ENCODE peak calls at places on chromosomes 3 and 15, in nine cellular contexts. One of them, this sample, is unnamed.

GRCh38 chr15:84818221-84819131 is 1.3 kb downstream of the ALPK3 start:
- DNase-seq in endothelial cell: peak; percentile 66
- DNase-seq in progenitor cell of endocrine pancreas: no peak
- DNase-seq in HL-60: no peak
- DNase-seq in AG09319: no peak
- DNase-seq in GM20000: no peak
- DNase-seq in neural progenitor cell: peak; percentile 80
- DNase-seq in bronchial epithelial cell: peak; percentile 40
- DNase-seq in cardiac muscle cell: peak; percentile 81
- DNase-seq in this sample: peak; percentile 16

GRCh38 chr15:41906608-41907007 is 12.8 kb upstream of the SPTBN5 start:
- DNase-seq in endothelial cell: no peak
- DNase-seq in progenitor cell of endocrine pancreas: no peak
- DNase-seq in HL-60: no peak
- DNase-seq in AG09319: no peak
- DNase-seq in GM20000: no peak
- DNase-seq in neural progenitor cell: no peak
- DNase-seq in bronchial epithelial cell: no peak
- DNase-seq in cardiac muscle cell: no peak
- DNase-seq in this sample: no peak

GRCh38 chr3:179750720-179751328 is 98.0 kb downstream of the USP13 start:
- DNase-seq in endothelial cell: peak; percentile 26
- DNase-seq in progenitor cell of endocrine pancreas: no peak
- DNase-seq in HL-60: peak; percentile 18
- DNase-seq in AG09319: no peak
- DNase-seq in GM20000: no peak
- DNase-seq in neural progenitor cell: peak; percentile 46
- DNase-seq in bronchial epithelial cell: peak; percentile 21
- DNase-seq in cardiac muscle cell: peak; percentile 47
- DNase-seq in this sample: no peak

GRCh38 chr3:43190682-43191081 is 84.8 kb upstream of the POMGNT2 start:
- DNase-seq in endothelial cell: no peak
- DNase-seq in progenitor cell of endocrine pancreas: no peak
- DNase-seq in HL-60: no peak
- DNase-seq in AG09319: no peak
- DNase-seq in GM20000: no peak
- DNase-seq in neural progenitor cell: no peak
- DNase-seq in bronchial epithelial cell: peak; percentile 16
- DNase-seq in cardiac muscle cell: no peak
- DNase-seq in this sample: no peak

GRCh38 chr3:100331660-100332059 is 2.9 kb upstream of the NIT2 start:
- DNase-seq in endothelial cell: no peak
- DNase-seq in progenitor cell of endocrine pancreas: no peak
- DNase-seq in HL-60: no peak
- DNase-seq in AG09319: no peak
- DNase-seq in GM20000: no peak
- DNase-seq in neural progenitor cell: no peak
- DNase-seq in bronchial epithelial cell: no peak
- DNase-seq in cardiac muscle cell: no peak
- DNase-seq in this sample: no peak

GRCh38 chr3:33035596-33035995 is 61.4 kb downstream of the GLB1 start:
- DNase-seq in endothelial cell: no peak
- DNase-seq in progenitor cell of endocrine pancreas: no peak
- DNase-seq in HL-60: no peak
- DNase-seq in AG09319: no peak
- DNase-seq in GM20000: no peak
- DNase-seq in neural progenitor cell: no peak
- DNase-seq in bronchial epithelial cell: peak; percentile 83
- DNase-seq in cardiac muscle cell: peak; percentile 53
- DNase-seq in this sample: no peak

GRCh38 chr15:97978408-97979130 is 18.1 kb downstream of the ARRDC4 start:
- DNase-seq in endothelial cell: no peak
- DNase-seq in progenitor cell of endocrine pancreas: no peak
- DNase-seq in HL-60: no peak
- DNase-seq in AG09319: no peak
- DNase-seq in GM20000: no peak
- DNase-seq in neural progenitor cell: no peak
- DNase-seq in bronchial epithelial cell: no peak
- DNase-seq in cardiac muscle cell: peak; percentile 40
- DNase-seq in this sample: no peak

GRCh38 chr3:130925628-130926027 is 31.7 kb downstream of the ATP2C1 start:
- DNase-seq in endothelial cell: no peak
- DNase-seq in progenitor cell of endocrine pancreas: no peak
- DNase-seq in HL-60: peak; percentile 20
- DNase-seq in AG09319: no peak
- DNase-seq in GM20000: no peak
- DNase-seq in neural progenitor cell: no peak
- DNase-seq in bronchial epithelial cell: no peak
- DNase-seq in cardiac muscle cell: peak; percentile 43
- DNase-seq in this sample: no peak

GRCh38 chr3:64916937-64917336 is 229.1 kb upstream of the ADAMTS9 start:
- DNase-seq in endothelial cell: no peak
- DNase-seq in progenitor cell of endocrine pancreas: no peak
- DNase-seq in HL-60: no peak
- DNase-seq in AG09319: no peak
- DNase-seq in GM20000: no peak
- DNase-seq in neural progenitor cell: no peak
- DNase-seq in bronchial epithelial cell: no peak
- DNase-seq in cardiac muscle cell: no peak
- DNase-seq in this sample: no peak

GRCh38 chr3:156816794-156817741 is 9.1 kb upstream of the LEKR1 start:
- DNase-seq in endothelial cell: peak; percentile 85
- DNase-seq in progenitor cell of endocrine pancreas: peak; percentile 75
- DNase-seq in HL-60: peak; percentile 94
- DNase-seq in AG09319: peak; percentile 92
- DNase-seq in GM20000: peak; percentile 89
- DNase-seq in neural progenitor cell: peak; percentile 96
- DNase-seq in bronchial epithelial cell: peak; percentile 68
- DNase-seq in cardiac muscle cell: peak; percentile 83
- DNase-seq in this sample: peak; percentile 71

GRCh38 chr3:165194477-165195135 is 1.6 kb downstream of the SLITRK3 start:
- DNase-seq in endothelial cell: no peak
- DNase-seq in progenitor cell of endocrine pancreas: no peak
- DNase-seq in HL-60: no peak
- DNase-seq in AG09319: no peak
- DNase-seq in GM20000: no peak
- DNase-seq in neural progenitor cell: peak; percentile 28
- DNase-seq in bronchial epithelial cell: no peak
- DNase-seq in cardiac muscle cell: no peak
- DNase-seq in this sample: no peak

GRCh38 chr3:176766862-176767261 is 430.4 kb downstream of the TBL1XR1 start:
- DNase-seq in endothelial cell: no peak
- DNase-seq in progenitor cell of endocrine pancreas: no peak
- DNase-seq in HL-60: no peak
- DNase-seq in AG09319: no peak
- DNase-seq in GM20000: no peak
- DNase-seq in neural progenitor cell: no peak
- DNase-seq in bronchial epithelial cell: peak; percentile 77
- DNase-seq in cardiac muscle cell: no peak
- DNase-seq in this sample: no peak

GRCh38 chr3:110210261-110210660 is 861.4 kb upstream of the NECTIN3 start:
- DNase-seq in endothelial cell: no peak
- DNase-seq in progenitor cell of endocrine pancreas: no peak
- DNase-seq in HL-60: no peak
- DNase-seq in AG09319: no peak
- DNase-seq in GM20000: no peak
- DNase-seq in neural progenitor cell: no peak
- DNase-seq in bronchial epithelial cell: no peak
- DNase-seq in cardiac muscle cell: no peak
- DNase-seq in this sample: no peak

GRCh38 chr15:50944692-50945091 is 36.2 kb downstream of the AP4E1 start:
- DNase-seq in endothelial cell: no peak
- DNase-seq in progenitor cell of endocrine pancreas: no peak
- DNase-seq in HL-60: no peak
- DNase-seq in AG09319: no peak
- DNase-seq in GM20000: no peak
- DNase-seq in neural progenitor cell: no peak
- DNase-seq in bronchial epithelial cell: no peak
- DNase-seq in cardiac muscle cell: no peak
- DNase-seq in this sample: no peak

GRCh38 chr3:187062526-187063177 is 76.6 kb downstream of the RPL39L start:
- DNase-seq in endothelial cell: no peak
- DNase-seq in progenitor cell of endocrine pancreas: no peak
- DNase-seq in HL-60: no peak
- DNase-seq in AG09319: peak; percentile 62
- DNase-seq in GM20000: no peak
- DNase-seq in neural progenitor cell: no peak
- DNase-seq in bronchial epithelial cell: peak; percentile 91
- DNase-seq in cardiac muscle cell: peak; percentile 93
- DNase-seq in this sample: no peak

GRCh38 chr3:187064210-187065115 is 74.8 kb downstream of the RPL39L start:
- DNase-seq in endothelial cell: peak; percentile 10
- DNase-seq in progenitor cell of endocrine pancreas: no peak
- DNase-seq in HL-60: no peak
- DNase-seq in AG09319: peak; percentile 8
- DNase-seq in GM20000: no peak
- DNase-seq in neural progenitor cell: no peak
- DNase-seq in bronchial epithelial cell: peak; percentile 82
- DNase-seq in cardiac muscle cell: peak; percentile 64
- DNase-seq in this sample: no peak

GRCh38 chr3:187069857-187070516 is 69.3 kb downstream of the RPL39L start:
- DNase-seq in endothelial cell: no peak
- DNase-seq in progenitor cell of endocrine pancreas: no peak
- DNase-seq in HL-60: no peak
- DNase-seq in AG09319: no peak
- DNase-seq in GM20000: no peak
- DNase-seq in neural progenitor cell: no peak
- DNase-seq in bronchial epithelial cell: no peak
- DNase-seq in cardiac muscle cell: no peak
- DNase-seq in this sample: no peak

GRCh38 chr3:187063286-187064081 is 75.8 kb downstream of the RPL39L start:
- DNase-seq in endothelial cell: no peak
- DNase-seq in progenitor cell of endocrine pancreas: no peak
- DNase-seq in HL-60: no peak
- DNase-seq in AG09319: no peak
- DNase-seq in GM20000: no peak
- DNase-seq in neural progenitor cell: no peak
- DNase-seq in bronchial epithelial cell: peak; percentile 93
- DNase-seq in cardiac muscle cell: peak; percentile 34
- DNase-seq in this sample: no peak

DNA sequence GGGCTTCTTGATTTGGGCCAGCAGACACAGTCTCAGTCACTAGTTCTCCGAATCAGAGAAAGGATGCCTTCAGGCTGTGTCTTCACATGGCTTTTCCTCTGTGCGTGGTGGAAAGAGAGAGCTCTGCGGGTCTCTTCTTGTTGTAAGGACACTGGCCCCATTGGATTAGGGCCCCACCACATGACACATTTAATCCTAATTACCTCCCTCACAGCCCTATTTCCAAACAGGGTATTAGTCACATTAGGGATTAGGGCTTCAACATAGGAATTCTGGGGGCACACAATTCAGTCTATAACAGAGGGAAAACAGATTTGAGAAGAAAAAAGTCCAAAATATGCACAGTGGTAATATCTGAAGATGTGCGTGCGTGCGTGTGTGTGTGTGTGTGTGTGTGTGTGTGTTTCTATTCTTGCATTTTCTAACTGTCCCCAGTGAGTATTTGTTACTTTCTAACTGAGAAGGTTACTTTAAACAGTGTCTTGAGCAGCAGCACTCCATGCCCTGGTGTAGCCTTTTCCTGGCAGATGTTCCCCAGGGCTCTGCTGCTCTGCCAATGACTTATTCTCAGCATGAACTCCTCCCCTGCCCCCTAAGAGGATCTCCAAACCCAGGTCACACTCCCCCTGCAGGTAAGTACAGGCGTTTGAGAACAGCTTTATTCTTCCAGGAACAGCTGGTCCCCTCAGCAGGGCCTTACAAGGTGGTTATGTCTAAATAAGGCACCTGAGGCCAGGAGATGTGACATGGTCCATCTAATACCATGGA is 72.9 kb downstream of the RPL39L start:
- DNase-seq in endothelial cell: peak; percentile 34
- DNase-seq in progenitor cell of endocrine pancreas: no peak
- DNase-seq in HL-60: no peak
- DNase-seq in AG09319: no peak
- DNase-seq in GM20000: peak; percentile 37
- DNase-seq in neural progenitor cell: peak; percentile 61
- DNase-seq in bronchial epithelial cell: peak; percentile 73
- DNase-seq in cardiac muscle cell: peak; percentile 57
- DNase-seq in this sample: no peak
- TF ChIP-seq CTCF in endothelial cell: no peak
- TF ChIP-seq CTCF in progenitor cell of endocrine pancreas: peak; percentile 50
- TF ChIP-seq CTCF in HL-60: no peak
- TF ChIP-seq CTCF in AG09319: peak; percentile 9
- TF ChIP-seq CTCF in GM20000: peak; percentile 42
- TF ChIP-seq CTCF in neural progenitor cell: peak; percentile 47
- TF ChIP-seq CTCF in bronchial epithelial cell: peak; percentile 47
- TF ChIP-seq CTCF in cardiac muscle cell: peak; percentile 32
- TF ChIP-seq CTCF in this sample: peak; percentile 39

GRCh38 chr3:108406661-108407206 is 103.7 kb downstream of the MYH15 start:
- DNase-seq in endothelial cell: peak; percentile 12
- DNase-seq in progenitor cell of endocrine pancreas: no peak
- DNase-seq in HL-60: peak; percentile 72
- DNase-seq in AG09319: peak; percentile 16
- DNase-seq in GM20000: peak; percentile 59
- DNase-seq in neural progenitor cell: peak; percentile 52
- DNase-seq in bronchial epithelial cell: peak; percentile 54
- DNase-seq in cardiac muscle cell: peak; percentile 82
- DNase-seq in this sample: peak; percentile 12
- TF ChIP-seq CTCF in endothelial cell: peak; percentile 47
- TF ChIP-seq CTCF in progenitor cell of endocrine pancreas: peak; percentile 60
- TF ChIP-seq CTCF in HL-60: peak; percentile 62
- TF ChIP-seq CTCF in AG09319: peak; percentile 73
- TF ChIP-seq CTCF in GM20000: peak; percentile 25
- TF ChIP-seq CTCF in neural progenitor cell: peak; percentile 60
- TF ChIP-seq CTCF in bronchial epithelial cell: peak; percentile 59
- TF ChIP-seq CTCF in cardiac muscle cell: peak; percentile 79
- TF ChIP-seq CTCF in this sample: peak; percentile 70

GRCh38 chr3:191216510-191216909 is 17.5 kb downstream of the OSTN start:
- DNase-seq in endothelial cell: no peak
- DNase-seq in progenitor cell of endocrine pancreas: no peak
- DNase-seq in HL-60: no peak
- DNase-seq in AG09319: no peak
- DNase-seq in GM20000: no peak
- DNase-seq in neural progenitor cell: no peak
- DNase-seq in bronchial epithelial cell: no peak
- DNase-seq in cardiac muscle cell: no peak
- DNase-seq in this sample: no peak

GRCh38 chr3:191217331-191217730 is 18.3 kb downstream of the OSTN start:
- DNase-seq in endothelial cell: no peak
- DNase-seq in progenitor cell of endocrine pancreas: no peak
- DNase-seq in HL-60: no peak
- DNase-seq in AG09319: no peak
- DNase-seq in GM20000: no peak
- DNase-seq in neural progenitor cell: no peak
- DNase-seq in bronchial epithelial cell: no peak
- DNase-seq in cardiac muscle cell: no peak
- DNase-seq in this sample: no peak

GRCh38 chr3:191220908-191221307 is 21.9 kb downstream of the OSTN start:
- DNase-seq in endothelial cell: no peak
- DNase-seq in progenitor cell of endocrine pancreas: no peak
- DNase-seq in HL-60: peak; percentile 8
- DNase-seq in AG09319: no peak
- DNase-seq in GM20000: no peak
- DNase-seq in neural progenitor cell: peak; percentile 19
- DNase-seq in bronchial epithelial cell: peak; percentile 11
- DNase-seq in cardiac muscle cell: peak; percentile 5
- DNase-seq in this sample: no peak
- TF ChIP-seq CTCF in endothelial cell: no peak
- TF ChIP-seq CTCF in progenitor cell of endocrine pancreas: no peak
- TF ChIP-seq CTCF in HL-60: no peak
- TF ChIP-seq CTCF in AG09319: no peak
- TF ChIP-seq CTCF in GM20000: no peak
- TF ChIP-seq CTCF in neural progenitor cell: peak; percentile 32
- TF ChIP-seq CTCF in bronchial epithelial cell: peak; percentile 6
- TF ChIP-seq CTCF in cardiac muscle cell: peak; percentile 5
- TF ChIP-seq CTCF in this sample: no peak

GRCh38 chr3:115169808-115170207 is 22.7 kb upstream of the ZBTB20 start:
- DNase-seq in endothelial cell: no peak
- DNase-seq in progenitor cell of endocrine pancreas: no peak
- DNase-seq in HL-60: no peak
- DNase-seq in AG09319: no peak
- DNase-seq in GM20000: no peak
- DNase-seq in neural progenitor cell: no peak
- DNase-seq in bronchial epithelial cell: peak; percentile 10
- DNase-seq in cardiac muscle cell: peak; percentile 17
- DNase-seq in this sample: no peak
- TF ChIP-seq CTCF in endothelial cell: peak; percentile 19
- TF ChIP-seq CTCF in progenitor cell of endocrine pancreas: peak; percentile 10
- TF ChIP-seq CTCF in HL-60: no peak
- TF ChIP-seq CTCF in AG09319: no peak
- TF ChIP-seq CTCF in GM20000: no peak
- TF ChIP-seq CTCF in neural progenitor cell: no peak
- TF ChIP-seq CTCF in bronchial epithelial cell: no peak
- TF ChIP-seq CTCF in cardiac muscle cell: peak; percentile 12
- TF ChIP-seq CTCF in this sample: peak; percentile 48

This sample was measured in neural crest cell.